ENCODE peak calls at places on chromosomes 7 and 10, in nine cellular contexts. Z is GM13977, A is AG09309, E is psoas muscle, Y is IMR-90, C is K562, G is nephron progenitor cell, W is AG04450, O is suprapubic skin. U is an unnamed sample.

GRCh38 chr10:129131439-129132122 is 335.5 kb upstream of the MGMT start:
- DNase-seq in G (no peak), Y (no peak), Z (no peak), W (no peak), C (no peak), A (no peak), E (no peak), O (no peak), U (no peak)

GRCh38 chr10:15433850-15434537 is 62.9 kb upstream of the FAM171A1 start:
- DNase-seq in W (peak), C (peak), Z (peak), G (peak), Y (peak), O (no peak), A (no peak), E (no peak), U (peak)

GRCh38 chr10:114868801-114869200 is 47.2 kb downstream of the FHIP2A start:
- DNase-seq in A (peak), W (no peak), E (no peak), C (no peak), O (no peak), G (no peak), Y (peak), Z (no peak), U (no peak)

GRCh38 chr10:77240959-77241358 is 396.6 kb downstream of the KCNMA1 start:
- DNase-seq in G (no peak), W (no peak), Z (no peak), A (no peak), C (no peak), E (no peak), O (no peak), Y (no peak), U (no peak)

GRCh38 chr10:84924131-84924530 is 595.7 kb downstream of the CCSER2 start:
- DNase-seq in Y (no peak), Z (no peak), O (no peak), C (no peak), W (no peak), G (no peak), E (no peak), A (no peak), U (no peak)

GRCh38 chr10:74743401-74743800 is 83.0 kb upstream of the KAT6B start:
- DNase-seq in Y (no peak), Z (no peak), W (no peak), A (no peak), E (no peak), C (no peak), O (no peak), G (no peak), U (no peak)

GRCh38 chr10:131760416-131761166 is 140.2 kb upstream of the PPP2R2D start:
- DNase-seq in A (no peak), Z (no peak), W (no peak), C (no peak), Y (no peak), E (no peak), G (no peak), O (no peak), U (no peak)

GRCh38 chr10:114714281-114714741 is 56.2 kb upstream of the ABLIM1 start:
- DNase-seq in W (peak), O (no peak), E (no peak), G (no peak), Y (peak), Z (no peak), C (no peak), A (peak), U (peak)

GRCh38 chr10:87935290-87936141 is 72.1 kb downstream of the PTEN start:
- DNase-seq in E (no peak), A (no peak), Z (no peak), W (peak), Y (peak), G (no peak), O (no peak), C (no peak), U (no peak)

GRCh38 chr10:101441539-101442455 is 87.8 kb downstream of the BTRC start:
- DNase-seq in A (peak), E (no peak), Z (peak), O (no peak), C (peak), G (peak), Y (peak), W (peak), U (peak)

GRCh38 chr10:101446071-101446470 is 92.1 kb downstream of the BTRC start:
- DNase-seq in O (no peak), C (no peak), Y (no peak), W (no peak), A (no peak), Z (no peak), G (no peak), E (no peak), U (no peak)

GRCh38 chr10:101444499-101444898 is 90.5 kb downstream of the BTRC start:
- DNase-seq in Z (no peak), O (no peak), G (no peak), Y (no peak), A (no peak), C (no peak), E (no peak), W (no peak), U (no peak)

GRCh38 chr10:101442456-101442800 is 88.5 kb downstream of the BTRC start:
- DNase-seq in W (no peak), Y (no peak), O (no peak), Z (no peak), A (no peak), E (no peak), C (no peak), G (no peak), U (no peak)

DNA sequence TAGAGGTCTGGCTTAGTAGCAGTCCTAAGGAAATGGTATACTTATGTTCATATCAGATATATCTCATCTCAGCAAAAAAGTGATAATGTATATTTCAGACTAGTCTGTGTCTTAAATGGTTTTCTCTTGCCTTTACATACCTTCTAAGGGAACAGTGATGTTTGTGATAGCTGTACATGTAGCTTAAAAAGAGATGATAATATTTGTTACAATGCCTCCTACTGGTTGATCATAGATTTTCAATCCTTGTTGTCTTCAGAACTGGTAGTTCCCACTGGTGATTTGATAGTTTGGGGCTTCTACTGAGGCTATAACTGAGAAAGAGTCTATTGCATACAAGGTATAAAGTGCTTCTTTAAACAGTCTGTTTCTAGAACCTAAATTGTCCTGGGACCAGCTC is 90.1 kb downstream of the BTRC start:
- DNase-seq in A (no peak), O (no peak), E (no peak), G (no peak), C (no peak), Y (peak), W (no peak), Z (peak), U (no peak)
- TF ChIP-seq CTCF in A (peak), O (no peak), E (no peak), G (no peak), C (peak), Y (peak), W (peak), Z (peak), U (peak)

GRCh38 chr7:4763794-4764185 is 11.6 kb upstream of the AP5Z1 start:
- DNase-seq in G (no peak), Y (no peak), A (no peak), Z (no peak), C (no peak), W (no peak), O (no peak), E (no peak), U (no peak)

GRCh38 chr7:4766666-4767530 is 8.5 kb upstream of the AP5Z1 start:
- DNase-seq in Y (no peak), O (no peak), E (no peak), W (no peak), G (no peak), A (no peak), C (no peak), Z (no peak), U (no peak)

GRCh38 chr7:4763091-4763793 is 12.2 kb upstream of the AP5Z1 start:
- DNase-seq in C (no peak), O (no peak), W (no peak), E (no peak), Z (no peak), Y (no peak), G (no peak), A (no peak), U (no peak)

GRCh38 chr7:4764402-4765007 is 10.9 kb upstream of the AP5Z1 start:
- DNase-seq in C (no peak), Z (no peak), E (no peak), W (no peak), A (no peak), Y (no peak), G (no peak), O (no peak), U (no peak)

DNA sequence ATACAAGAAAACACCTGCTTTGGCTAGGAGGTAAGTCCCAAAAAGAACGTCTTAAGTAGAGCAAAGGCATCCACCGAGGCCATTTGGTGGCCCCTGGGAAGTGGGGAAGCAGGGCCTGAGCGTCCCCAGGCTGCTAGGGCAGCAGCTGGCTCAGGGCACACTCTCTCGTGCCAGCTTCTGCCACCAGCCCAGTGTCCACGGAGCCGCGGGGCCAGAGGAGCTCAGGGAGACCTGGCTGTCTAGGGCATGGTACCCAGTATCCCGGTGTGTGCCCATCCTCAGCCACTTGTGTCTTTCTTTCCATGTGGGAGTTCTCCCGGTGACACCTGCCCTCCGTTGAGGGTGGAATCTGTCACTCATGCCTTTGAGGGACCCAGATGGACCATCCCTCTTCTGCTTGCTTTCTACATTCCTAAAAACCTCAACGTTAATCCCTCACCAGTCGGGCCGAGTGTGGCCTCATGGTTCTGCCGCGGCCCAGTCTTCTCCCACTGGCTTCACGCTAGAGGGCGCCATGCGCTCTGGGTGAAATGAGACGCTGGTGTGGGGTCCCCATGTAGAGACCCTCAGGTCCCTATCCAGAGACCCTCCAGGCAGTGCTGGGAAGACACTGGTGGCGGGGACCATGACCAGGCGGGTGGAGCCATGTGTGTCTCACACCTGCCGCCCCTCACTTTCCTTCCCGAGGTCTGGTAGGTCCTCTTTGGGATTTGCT is 9.5 kb upstream of the AP5Z1 start:
- DNase-seq in G (no peak), C (no peak), Y (no peak), Z (no peak), A (no peak), O (no peak), W (no peak), E (no peak), U (no peak)
- TF ChIP-seq CTCF in G (peak), C (no peak), Y (peak), Z (peak), A (peak), O (no peak), W (peak), E (peak), U (peak)

DNA sequence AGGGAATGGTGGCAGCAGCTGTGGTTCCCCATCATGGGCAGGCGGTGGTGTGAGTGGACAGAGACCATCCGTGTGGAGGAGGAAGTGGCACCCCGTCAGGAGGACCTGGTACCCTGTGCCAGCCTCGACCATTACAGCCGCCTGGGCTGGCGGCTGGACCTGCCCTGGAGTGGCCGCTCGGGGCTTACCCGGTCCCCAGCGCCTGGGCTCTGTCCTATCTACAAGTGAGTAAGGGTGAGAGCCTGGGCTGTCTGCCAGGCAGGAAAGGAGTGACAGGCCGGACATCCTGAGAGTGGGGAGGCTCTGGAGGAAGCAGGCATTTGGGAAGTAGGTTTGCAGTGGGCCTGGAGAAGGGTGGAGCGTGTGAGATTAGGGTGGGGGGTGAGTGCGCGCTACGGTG is 2.9 kb upstream of the ZNF467 start:
- DNase-seq in Z (no peak), Y (peak), A (no peak), C (no peak), E (peak), W (no peak), G (no peak), O (no peak), U (peak)
- TF ChIP-seq CTCF in Z (no peak), Y (no peak), A (no peak), C (no peak), E (no peak), W (no peak), G (no peak), O (no peak), U (no peak)

DNA sequence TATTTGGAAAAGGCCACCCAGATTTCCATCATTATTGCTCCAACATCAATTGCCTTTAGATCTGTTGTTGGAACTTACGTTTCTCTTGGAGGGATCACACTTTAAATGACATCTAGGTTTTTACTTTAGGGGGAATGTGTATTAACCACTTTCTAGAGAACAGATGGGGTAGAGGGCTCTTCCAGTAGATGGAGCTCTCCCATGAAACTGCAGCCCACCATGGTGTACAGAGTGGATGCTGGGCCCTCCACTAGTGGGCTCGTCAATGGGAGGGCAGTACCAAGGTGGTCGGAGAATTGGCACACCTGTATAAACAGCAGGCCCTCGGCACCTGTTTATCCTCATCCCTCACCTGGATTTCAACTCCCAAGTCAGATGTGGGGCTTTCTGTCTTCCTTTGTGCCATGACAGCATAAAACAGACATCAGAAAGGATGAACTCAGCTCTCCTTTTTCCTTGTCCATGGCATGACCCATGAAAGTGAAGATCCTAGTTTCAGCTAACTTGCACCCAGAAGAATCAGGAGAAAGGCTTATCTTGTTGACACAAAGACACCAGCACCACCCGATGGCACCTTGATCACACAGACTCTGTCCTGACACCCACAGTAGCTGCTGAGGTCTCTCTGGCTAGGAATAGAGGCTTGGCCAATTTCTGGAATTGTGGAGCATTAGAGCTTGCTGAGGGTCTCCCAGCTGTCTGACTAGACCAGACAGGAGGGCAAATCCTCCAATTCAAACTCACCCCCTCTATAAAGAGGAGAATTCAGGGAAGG is 150.5 kb downstream of the CYP26A1 start:
- DNase-seq in G (no peak), A (no peak), E (no peak), Z (no peak), O (no peak), Y (no peak), C (no peak), W (no peak), U (no peak)
- TF ChIP-seq CTCF in G (no peak), A (peak), E (no peak), Z (peak), O (no peak), Y (no peak), C (no peak), W (no peak), U (no peak)

DNA sequence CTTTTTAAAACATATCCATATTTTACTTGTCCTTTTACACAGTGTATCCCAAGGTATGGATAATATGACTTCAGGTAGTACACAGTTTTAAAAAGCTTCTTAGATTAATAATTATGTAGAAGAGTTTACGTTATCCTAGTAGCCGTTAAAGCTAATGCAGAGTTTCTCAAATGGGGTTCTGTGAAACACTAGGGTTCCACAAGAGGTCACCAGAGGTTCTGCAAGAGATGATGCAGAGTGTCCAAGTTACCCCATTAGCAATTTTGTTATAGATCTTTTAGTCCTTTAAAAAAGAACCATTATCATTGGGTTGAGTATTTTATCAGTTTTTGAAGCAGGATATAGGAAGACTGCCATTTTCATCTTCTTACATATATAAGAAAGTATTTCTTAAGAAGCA is 298.9 kb upstream of the HPS1 start:
- DNase-seq in W (no peak), C (no peak), Z (no peak), A (no peak), Y (no peak), G (no peak), E (no peak), O (no peak), U (no peak)
- TF ChIP-seq CTCF in W (no peak), C (peak), Z (no peak), A (no peak), Y (no peak), G (no peak), E (no peak), O (no peak), U (no peak)

GRCh38 chr10:329361-330099 is 194.3 kb downstream of the ZMYND11 start:
- DNase-seq in Z (no peak), W (peak), A (peak), O (peak), E (peak), G (no peak), C (no peak), Y (peak), U (peak)
- TF ChIP-seq CTCF in Z (no peak), W (peak), A (peak), O (no peak), E (no peak), G (no peak), C (no peak), Y (no peak), U (peak)

DNA sequence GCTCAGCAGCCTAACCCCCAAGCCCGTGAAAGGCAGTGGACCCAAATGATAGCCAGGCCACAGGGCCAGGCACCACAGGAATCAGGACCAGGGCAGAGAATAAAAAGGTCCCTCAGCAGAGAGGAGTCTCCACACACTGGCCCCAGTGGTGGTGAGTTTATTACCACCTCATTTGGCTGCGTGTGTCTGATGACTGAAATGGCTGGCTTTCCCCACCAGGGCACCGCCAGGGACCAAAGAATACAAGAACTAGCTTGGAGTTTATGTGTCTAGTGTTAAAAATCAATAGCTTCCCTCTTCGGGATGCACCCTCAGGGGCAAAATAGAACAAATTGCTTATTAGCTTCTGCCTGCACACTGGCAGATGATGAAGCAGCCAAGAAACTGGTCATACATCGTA is 223.8 kb upstream of the ZMIZ1 start:
- DNase-seq in Z (no peak), O (no peak), C (no peak), W (no peak), G (no peak), E (no peak), Y (no peak), A (no peak), U (no peak)
- TF ChIP-seq CTCF in Z (no peak), O (no peak), C (no peak), W (no peak), G (no peak), E (no peak), Y (no peak), A (no peak), U (no peak)